ENCODE peak calls at places on chromosomes 7 and 10, in five cellular contexts. One of them, this sample, is unnamed.

GRCh38 chr7:113945018-113945938 is 26.5 kb upstream of the PPP1R3A start:
- DNase-seq in GM23248: no peak
- DNase-seq in IMR-90: no peak
- DNase-seq in OCI-LY7: no peak
- DNase-seq in GM23338: no peak
- DNase-seq in this sample: no peak

GRCh38 chr7:131244259-131244852 is 83.3 kb upstream of the MKLN1 start:
- DNase-seq in GM23248: peak
- DNase-seq in IMR-90: peak
- DNase-seq in OCI-LY7: no peak
- DNase-seq in GM23338: peak
- DNase-seq in this sample: no peak

GRCh38 chr7:48301201-48301600 is 129.9 kb downstream of the ABCA13 start:
- DNase-seq in GM23248: peak
- DNase-seq in IMR-90: no peak
- DNase-seq in OCI-LY7: no peak
- DNase-seq in GM23338: no peak
- DNase-seq in this sample: no peak

GRCh38 chr10:5975641-5976473 is 1.5 kb downstream of the IL15RA start:
- DNase-seq in GM23248: peak
- DNase-seq in IMR-90: peak
- DNase-seq in OCI-LY7: peak
- DNase-seq in GM23338: no peak
- DNase-seq in this sample: no peak

GRCh38 chr7:90225601-90226000 is 14.1 kb downstream of the STEAP2 start:
- DNase-seq in GM23248: no peak
- DNase-seq in IMR-90: no peak
- DNase-seq in OCI-LY7: no peak
- DNase-seq in GM23338: no peak
- DNase-seq in this sample: no peak

GRCh38 chr10:126993208-126993607 is 88.0 kb downstream of the DOCK1 start:
- DNase-seq in GM23248: no peak
- DNase-seq in IMR-90: no peak
- DNase-seq in OCI-LY7: no peak
- DNase-seq in GM23338: no peak
- DNase-seq in this sample: no peak

GRCh38 chr7:4713183-4713784 is 31.2 kb downstream of the FOXK1 start:
- DNase-seq in GM23248: peak
- DNase-seq in IMR-90: no peak
- DNase-seq in OCI-LY7: no peak
- DNase-seq in GM23338: peak
- DNase-seq in this sample: peak

GRCh38 chr10:133375357-133376115 is 2.4 kb upstream of the ECHS1 start:
- DNase-seq in GM23248: no peak
- DNase-seq in IMR-90: no peak
- DNase-seq in OCI-LY7: no peak
- DNase-seq in GM23338: no peak
- DNase-seq in this sample: no peak

GRCh38 chr7:130009848-130010688 is 41.1 kb downstream of the ZC3HC1 start:
- DNase-seq in GM23248: peak
- DNase-seq in IMR-90: peak
- DNase-seq in OCI-LY7: no peak
- DNase-seq in GM23338: no peak
- DNase-seq in this sample: no peak

GRCh38 chr7:26583094-26583493 is 281.3 kb downstream of the SKAP2 start:
- DNase-seq in GM23248: no peak
- DNase-seq in IMR-90: no peak
- DNase-seq in OCI-LY7: no peak
- DNase-seq in GM23338: no peak
- DNase-seq in this sample: no peak

GRCh38 chr7:26590709-26591108 is 273.7 kb downstream of the SKAP2 start:
- DNase-seq in GM23248: no peak
- DNase-seq in IMR-90: no peak
- DNase-seq in OCI-LY7: no peak
- DNase-seq in GM23338: no peak
- DNase-seq in this sample: no peak

GRCh38 chr7:26584964-26585650 is 279.3 kb downstream of the SKAP2 start:
- DNase-seq in GM23248: no peak
- DNase-seq in IMR-90: no peak
- DNase-seq in OCI-LY7: no peak
- DNase-seq in GM23338: no peak
- DNase-seq in this sample: no peak

GRCh38 chr7:26593405-26593804 is 271.0 kb downstream of the SKAP2 start:
- DNase-seq in GM23248: peak
- DNase-seq in IMR-90: no peak
- DNase-seq in OCI-LY7: no peak
- DNase-seq in GM23338: no peak
- DNase-seq in this sample: no peak

DNA sequence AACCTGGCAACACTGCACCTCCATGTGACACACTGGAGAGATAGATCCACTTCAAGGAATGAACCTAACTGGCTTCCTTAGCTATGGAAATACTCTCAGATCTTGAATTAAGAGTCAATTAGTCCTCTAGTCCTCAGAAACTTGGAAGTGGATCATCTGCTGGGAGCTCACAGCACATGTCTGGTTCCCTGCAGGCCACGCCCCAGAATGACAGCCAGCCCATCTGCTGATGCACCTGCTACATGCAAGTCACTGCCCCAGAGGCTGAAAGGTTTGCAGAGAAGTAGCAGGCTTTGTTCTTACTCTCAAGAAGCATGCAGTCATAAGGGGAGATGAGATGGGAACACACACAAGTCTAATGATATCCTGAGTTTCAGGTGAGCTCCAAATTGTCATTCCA is 275.9 kb downstream of the SKAP2 start:
- DNase-seq in GM23248: no peak
- DNase-seq in IMR-90: no peak
- DNase-seq in OCI-LY7: peak
- DNase-seq in GM23338: peak
- DNase-seq in this sample: no peak
- H3K4me2 ChIP-seq in GM23248: no peak
- H3K4me2 ChIP-seq in IMR-90: no peak
- H3K4me2 ChIP-seq in OCI-LY7: no peak
- H3K4me2 ChIP-seq in GM23338: no peak
- H3K4me2 ChIP-seq in this sample: no peak

DNA sequence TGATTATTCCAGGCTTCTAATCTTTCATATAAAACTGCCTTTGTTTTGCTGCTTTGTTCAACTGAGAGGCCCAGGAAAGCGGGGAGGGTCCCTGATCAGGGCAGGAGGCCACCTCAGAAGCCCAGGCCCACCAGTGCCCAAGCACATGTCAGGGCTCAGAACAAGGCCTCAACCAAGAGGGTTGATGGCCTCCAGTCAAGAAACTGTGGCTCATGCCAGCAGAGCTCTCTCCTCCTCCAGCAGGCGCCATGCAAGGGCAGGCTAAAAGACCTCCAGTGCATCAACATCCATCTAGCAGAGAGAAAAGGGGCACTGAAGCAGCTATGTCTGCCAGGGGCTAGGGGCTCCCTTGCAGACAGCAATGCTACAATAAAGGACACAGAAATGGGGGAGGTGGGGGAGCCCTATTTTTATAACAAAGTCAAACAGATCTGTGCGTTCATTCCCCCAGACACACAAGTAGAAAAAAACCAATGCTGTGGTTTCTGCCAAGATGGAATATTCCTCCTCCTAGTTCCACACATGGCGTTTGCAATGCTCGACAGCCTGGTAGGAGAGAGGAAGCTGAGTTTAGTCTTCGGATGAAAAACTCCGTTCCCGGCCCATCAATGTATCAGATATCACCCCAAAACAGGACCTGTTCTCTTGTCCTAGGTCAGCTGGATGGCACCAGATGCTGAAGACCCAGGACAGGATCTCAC is 34.0 kb downstream of the PSAP start:
- DNase-seq in GM23248: no peak
- DNase-seq in IMR-90: no peak
- DNase-seq in OCI-LY7: no peak
- DNase-seq in GM23338: no peak
- DNase-seq in this sample: no peak
- H3K4me2 ChIP-seq in GM23248: no peak
- H3K4me2 ChIP-seq in IMR-90: no peak
- H3K4me2 ChIP-seq in OCI-LY7: no peak
- H3K4me2 ChIP-seq in GM23338: no peak
- H3K4me2 ChIP-seq in this sample: no peak

GRCh38 chr7:2515424-2516193 is 4.0 kb upstream of the LFNG start:
- DNase-seq in GM23248: no peak
- DNase-seq in IMR-90: no peak
- DNase-seq in OCI-LY7: no peak
- DNase-seq in GM23338: no peak
- DNase-seq in this sample: no peak

GRCh38 chr7:2517678-2518077 is 1.9 kb upstream of the LFNG start:
- DNase-seq in GM23248: peak
- DNase-seq in IMR-90: peak
- DNase-seq in OCI-LY7: no peak
- DNase-seq in GM23338: no peak
- DNase-seq in this sample: no peak

GRCh38 chr7:2517004-2517403 is 2.6 kb upstream of the LFNG start:
- DNase-seq in GM23248: peak
- DNase-seq in IMR-90: peak
- DNase-seq in OCI-LY7: no peak
- DNase-seq in GM23338: peak
- DNase-seq in this sample: no peak

GRCh38 chr7:2514473-2515423 is 4.8 kb upstream of the LFNG start:
- DNase-seq in GM23248: no peak
- DNase-seq in IMR-90: no peak
- DNase-seq in OCI-LY7: no peak
- DNase-seq in GM23338: no peak
- DNase-seq in this sample: no peak

DNA sequence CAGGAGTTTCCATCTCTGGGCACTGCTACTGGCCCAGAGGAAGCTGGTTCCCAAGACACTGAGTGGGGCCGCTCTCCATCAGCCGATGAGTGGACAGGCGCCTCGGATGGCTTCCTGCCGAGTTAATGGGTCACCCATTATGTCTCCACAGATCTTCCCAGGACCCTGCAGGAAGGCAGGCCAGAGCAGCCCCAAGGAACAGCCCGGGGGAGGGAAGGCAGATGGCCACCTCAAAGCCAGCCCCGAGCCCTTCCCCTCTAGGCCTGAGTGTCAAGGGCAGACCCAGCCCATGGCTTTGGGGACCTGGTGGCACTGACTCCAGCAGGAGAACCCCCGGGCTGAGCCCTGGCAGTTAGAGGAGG is 3.4 kb upstream of the LFNG start:
- DNase-seq in GM23248: peak
- DNase-seq in IMR-90: no peak
- DNase-seq in OCI-LY7: no peak
- DNase-seq in GM23338: no peak
- DNase-seq in this sample: no peak
- H3K4me2 ChIP-seq in GM23248: no peak
- H3K4me2 ChIP-seq in IMR-90: no peak
- H3K4me2 ChIP-seq in OCI-LY7: no peak
- H3K4me2 ChIP-seq in GM23338: no peak
- H3K4me2 ChIP-seq in this sample: no peak

GRCh38 chr10:58350023-58350422 is 15.2 kb downstream of the UBE2D1 start:
- DNase-seq in GM23248: no peak
- DNase-seq in IMR-90: no peak
- DNase-seq in OCI-LY7: no peak
- DNase-seq in GM23338: no peak
- DNase-seq in this sample: no peak

GRCh38 chr10:58351616-58352578 is 17.1 kb downstream of the UBE2D1 start:
- DNase-seq in GM23248: no peak
- DNase-seq in IMR-90: no peak
- DNase-seq in OCI-LY7: no peak
- DNase-seq in GM23338: no peak
- DNase-seq in this sample: no peak

GRCh38 chr10:58356756-58357155 is 21.9 kb downstream of the UBE2D1 start:
- DNase-seq in GM23248: no peak
- DNase-seq in IMR-90: no peak
- DNase-seq in OCI-LY7: no peak
- DNase-seq in GM23338: no peak
- DNase-seq in this sample: no peak

GRCh38 chr10:58350619-58351323 is 16.0 kb downstream of the UBE2D1 start:
- DNase-seq in GM23248: peak
- DNase-seq in IMR-90: peak
- DNase-seq in OCI-LY7: no peak
- DNase-seq in GM23338: no peak
- DNase-seq in this sample: no peak

DNA sequence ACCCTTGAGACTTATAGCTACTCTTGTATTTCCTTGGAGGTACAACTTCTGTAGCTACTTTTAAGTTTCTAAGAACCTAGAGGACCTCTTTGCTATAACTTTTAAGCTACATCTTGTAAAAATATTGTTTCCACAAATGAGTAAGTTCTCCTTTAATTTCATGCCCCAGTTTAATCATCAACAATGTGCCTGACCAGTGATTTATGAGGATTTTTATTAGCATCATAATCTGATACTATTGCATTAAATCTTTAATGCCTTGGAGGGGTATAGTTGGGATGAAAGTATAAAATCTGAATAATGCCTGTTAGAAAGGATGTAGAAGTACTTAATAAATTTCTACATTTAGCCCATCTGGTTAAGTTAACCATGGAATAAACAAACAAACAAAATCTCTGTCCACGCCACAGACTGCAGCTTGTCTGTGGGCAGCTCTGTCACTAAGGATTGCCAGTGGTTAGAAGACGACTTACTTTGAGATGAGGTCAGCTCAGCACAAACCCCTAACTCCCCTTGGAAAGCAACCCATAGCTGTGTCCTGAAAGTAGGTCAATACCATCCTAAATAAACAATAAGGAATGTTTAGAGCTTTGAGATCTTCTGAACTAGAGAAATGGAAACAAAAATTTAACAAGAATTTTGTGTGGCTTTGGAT is 18.3 kb downstream of the UBE2D1 start:
- DNase-seq in GM23248: no peak
- DNase-seq in IMR-90: peak
- DNase-seq in OCI-LY7: no peak
- DNase-seq in GM23338: no peak
- DNase-seq in this sample: no peak
- H3K4me2 ChIP-seq in GM23248: no peak
- H3K4me2 ChIP-seq in IMR-90: peak
- H3K4me2 ChIP-seq in OCI-LY7: no peak
- H3K4me2 ChIP-seq in GM23338: no peak
- H3K4me2 ChIP-seq in this sample: no peak

GRCh38 chr10:43417950-43418768 is 9.2 kb upstream of the HNRNPF start:
- DNase-seq in GM23248: no peak
- DNase-seq in IMR-90: no peak
- DNase-seq in OCI-LY7: peak
- DNase-seq in GM23338: no peak
- DNase-seq in this sample: peak
- H3K4me2 ChIP-seq in GM23248: no peak
- H3K4me2 ChIP-seq in IMR-90: no peak
- H3K4me2 ChIP-seq in OCI-LY7: peak
- H3K4me2 ChIP-seq in GM23338: no peak
- H3K4me2 ChIP-seq in this sample: peak

DNA sequence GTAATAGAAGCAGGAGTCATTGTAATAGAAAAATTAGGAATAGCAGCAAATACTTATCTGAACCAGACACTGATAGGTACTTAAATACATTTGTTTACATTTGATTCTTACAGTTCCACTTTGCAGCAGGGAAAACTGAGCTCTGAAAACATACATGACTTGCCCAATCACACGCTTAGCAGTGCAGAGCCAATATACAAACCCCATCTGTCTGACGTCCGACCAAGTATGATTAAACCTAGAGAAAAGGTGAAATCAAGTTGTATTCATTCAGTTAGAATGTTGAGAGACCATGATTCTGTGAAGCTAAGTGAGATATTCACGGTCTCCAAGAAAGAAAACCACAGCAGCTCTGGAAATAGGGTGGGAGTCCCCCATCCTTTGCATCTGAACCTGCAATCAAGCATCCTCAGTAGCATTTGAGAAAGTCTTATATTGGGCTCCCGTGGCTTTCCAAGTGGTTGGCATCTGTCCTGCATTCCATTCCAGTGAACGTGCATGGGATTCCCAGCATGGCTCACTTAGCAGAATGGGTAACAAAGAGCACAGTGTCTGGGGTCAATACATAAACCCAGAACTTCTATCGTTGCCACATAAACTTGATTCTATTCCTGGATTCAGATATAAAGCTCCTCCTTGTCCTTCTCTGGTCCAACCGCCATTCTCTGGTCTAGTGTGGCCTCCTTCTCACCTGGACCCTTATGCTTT is 148.7 kb upstream of the RSU1 start:
- DNase-seq in GM23248: peak
- DNase-seq in IMR-90: peak
- DNase-seq in OCI-LY7: no peak
- DNase-seq in GM23338: peak
- DNase-seq in this sample: no peak
- H3K4me2 ChIP-seq in GM23248: peak
- H3K4me2 ChIP-seq in IMR-90: peak
- H3K4me2 ChIP-seq in OCI-LY7: no peak
- H3K4me2 ChIP-seq in GM23338: no peak
- H3K4me2 ChIP-seq in this sample: no peak

This sample was measured in Karpas-422.